ENCODE peak calls at places on chromosome 6, in four cellular contexts. One of them, this sample, is unnamed.

GRCh38 chr6:84260926-84261325 is 33.5 kb upstream of the CEP162 start:
- DNase-seq in body of pancreas: no peak
- DNase-seq in cardiac fibroblast: no peak
- DNase-seq in sigmoid colon: no peak
- DNase-seq in this sample: no peak

GRCh38 chr6:118372413-118372812 is 175.7 kb upstream of the PLN start:
- DNase-seq in body of pancreas: no peak
- DNase-seq in cardiac fibroblast: peak; percentile 42
- DNase-seq in sigmoid colon: no peak
- DNase-seq in this sample: no peak

GRCh38 chr6:125095501-125096301 is 57.9 kb upstream of the TPD52L1 start:
- DNase-seq in body of pancreas: no peak
- DNase-seq in cardiac fibroblast: peak; percentile 85
- DNase-seq in sigmoid colon: no peak
- DNase-seq in this sample: no peak

GRCh38 chr6:163955131-163955530 is 540.6 kb downstream of the QKI start:
- DNase-seq in body of pancreas: no peak
- DNase-seq in cardiac fibroblast: no peak
- DNase-seq in sigmoid colon: no peak
- DNase-seq in this sample: no peak

GRCh38 chr6:13715444-13715883 is 3.8 kb upstream of the RANBP9 start:
- DNase-seq in body of pancreas: no peak
- DNase-seq in cardiac fibroblast: no peak
- DNase-seq in sigmoid colon: no peak
- DNase-seq in this sample: no peak

GRCh38 chr6:47722178-47722577 is 23.8 kb downstream of the ADGRF4 start:
- DNase-seq in body of pancreas: no peak
- DNase-seq in cardiac fibroblast: no peak
- DNase-seq in sigmoid colon: no peak
- DNase-seq in this sample: no peak

GRCh38 chr6:136486357-136486756 is 63.9 kb downstream of the MAP7 start:
- DNase-seq in body of pancreas: no peak
- DNase-seq in cardiac fibroblast: no peak
- DNase-seq in sigmoid colon: no peak
- DNase-seq in this sample: no peak

GRCh38 chr6:79385893-79386292 is 151.3 kb downstream of the LCA5 start:
- DNase-seq in body of pancreas: no peak
- DNase-seq in cardiac fibroblast: peak; percentile 30
- DNase-seq in sigmoid colon: no peak
- DNase-seq in this sample: no peak

GRCh38 chr6:147507162-147508072 is 1.1 kb upstream of the SAMD5 start:
- DNase-seq in body of pancreas: no peak
- DNase-seq in cardiac fibroblast: peak; percentile 3
- DNase-seq in sigmoid colon: no peak
- DNase-seq in this sample: peak; percentile 65

GRCh38 chr6:117448011-117448410 is 22.3 kb upstream of the ROS1 start:
- DNase-seq in body of pancreas: no peak
- DNase-seq in cardiac fibroblast: no peak
- DNase-seq in sigmoid colon: no peak
- DNase-seq in this sample: no peak

GRCh38 chr6:28809947-28810654 is 113.7 kb downstream of the TRIM27 start:
- DNase-seq in body of pancreas: no peak
- DNase-seq in cardiac fibroblast: no peak
- DNase-seq in sigmoid colon: no peak
- DNase-seq in this sample: no peak

GRCh38 chr6:105911106-105911629 is 175.0 kb upstream of the PRDM1 start:
- DNase-seq in body of pancreas: peak; percentile 19
- DNase-seq in cardiac fibroblast: no peak
- DNase-seq in sigmoid colon: no peak
- DNase-seq in this sample: no peak

GRCh38 chr6:73565767-73566485 is 45.1 kb upstream of the EEF1A1 start:
- DNase-seq in body of pancreas: no peak
- DNase-seq in cardiac fibroblast: peak; percentile 12
- DNase-seq in sigmoid colon: no peak
- DNase-seq in this sample: no peak

GRCh38 chr6:125899726-125900182 is 56.8 kb upstream of the HINT3 start:
- DNase-seq in body of pancreas: no peak
- DNase-seq in cardiac fibroblast: no peak
- DNase-seq in sigmoid colon: no peak
- DNase-seq in this sample: no peak

GRCh38 chr6:146543211-146543939 is at the start of gene RAB32:
- DNase-seq in body of pancreas: peak; percentile 91
- DNase-seq in cardiac fibroblast: peak; percentile 98
- DNase-seq in sigmoid colon: peak; percentile 96
- DNase-seq in this sample: peak; percentile 98

GRCh38 chr6:130927305-130927704 is 100.1 kb downstream of the SMLR1 start:
- DNase-seq in body of pancreas: no peak
- DNase-seq in cardiac fibroblast: no peak
- DNase-seq in sigmoid colon: no peak
- DNase-seq in this sample: no peak

GRCh38 chr6:132713355-132714134 is at the start of gene VNN1:
- DNase-seq in body of pancreas: no peak
- DNase-seq in cardiac fibroblast: no peak
- DNase-seq in sigmoid colon: peak; percentile 74
- DNase-seq in this sample: no peak

GRCh38 chr6:34656378-34657036 is 40.1 kb downstream of the ILRUN start:
- DNase-seq in body of pancreas: peak; percentile 30
- DNase-seq in cardiac fibroblast: peak; percentile 54
- DNase-seq in sigmoid colon: no peak
- DNase-seq in this sample: no peak

GRCh38 chr6:119879731-119880130 is 530.2 kb upstream of the MAN1A1 start:
- DNase-seq in body of pancreas: no peak
- DNase-seq in cardiac fibroblast: no peak
- DNase-seq in sigmoid colon: no peak
- DNase-seq in this sample: no peak

GRCh38 chr6:162409986-162410715 is 317.4 kb downstream of the PRKN start:
- DNase-seq in body of pancreas: no peak
- DNase-seq in cardiac fibroblast: no peak
- DNase-seq in sigmoid colon: no peak
- DNase-seq in this sample: no peak

GRCh38 chr6:144316866-144317204 is 31.7 kb downstream of the UTRN start:
- DNase-seq in body of pancreas: no peak
- DNase-seq in cardiac fibroblast: no peak
- DNase-seq in sigmoid colon: no peak
- DNase-seq in this sample: no peak

GRCh38 chr6:33166811-33167210 is 25.5 kb downstream of the COL11A2 start:
- DNase-seq in body of pancreas: no peak
- DNase-seq in cardiac fibroblast: no peak
- DNase-seq in sigmoid colon: no peak
- DNase-seq in this sample: peak; percentile 49

GRCh38 chr6:87053312-87053711 is 41.6 kb downstream of the CGA start:
- DNase-seq in body of pancreas: no peak
- DNase-seq in cardiac fibroblast: no peak
- DNase-seq in sigmoid colon: no peak
- DNase-seq in this sample: no peak

GRCh38 chr6:75278474-75279077 is 6.0 kb downstream of the TMEM30A start:
- DNase-seq in body of pancreas: no peak
- DNase-seq in cardiac fibroblast: no peak
- DNase-seq in sigmoid colon: no peak
- DNase-seq in this sample: no peak

GRCh38 chr6:61953881-61954280 is 332.1 kb downstream of the KHDRBS2 start:
- DNase-seq in body of pancreas: no peak
- DNase-seq in cardiac fibroblast: no peak
- DNase-seq in sigmoid colon: no peak
- DNase-seq in this sample: no peak

GRCh38 chr6:30707281-30707850 is 9.7 kb downstream of the MDC1 start:
- DNase-seq in body of pancreas: no peak
- DNase-seq in cardiac fibroblast: no peak
- DNase-seq in sigmoid colon: no peak
- DNase-seq in this sample: no peak

GRCh38 chr6:111973897-111974639 is 79.8 kb upstream of the CCN6 start:
- DNase-seq in body of pancreas: no peak
- DNase-seq in cardiac fibroblast: peak; percentile 79
- DNase-seq in sigmoid colon: no peak
- DNase-seq in this sample: no peak

GRCh38 chr6:39314273-39314790 is at the start of gene KCNK17:
- DNase-seq in body of pancreas: no peak
- DNase-seq in cardiac fibroblast: no peak
- DNase-seq in sigmoid colon: no peak
- DNase-seq in this sample: no peak

GRCh38 chr6:30684386-30685156 is 1.9 kb downstream of the PPP1R18 start:
- DNase-seq in body of pancreas: no peak
- DNase-seq in cardiac fibroblast: peak; percentile 47
- DNase-seq in sigmoid colon: peak; percentile 85
- DNase-seq in this sample: peak; percentile 76

GRCh38 chr6:153947817-153948447 is 91.1 kb upstream of the OPRM1 start:
- DNase-seq in body of pancreas: peak; percentile 29
- DNase-seq in cardiac fibroblast: peak; percentile 37
- DNase-seq in sigmoid colon: no peak
- DNase-seq in this sample: no peak

GRCh38 chr6:12324096-12324495 is 33.9 kb downstream of the EDN1 start:
- DNase-seq in body of pancreas: no peak
- DNase-seq in cardiac fibroblast: peak; percentile 62
- DNase-seq in sigmoid colon: no peak
- DNase-seq in this sample: no peak

GRCh38 chr6:7865811-7866210 is 44.8 kb downstream of the TXNDC5 start:
- DNase-seq in body of pancreas: no peak
- DNase-seq in cardiac fibroblast: peak; percentile 39
- DNase-seq in sigmoid colon: no peak
- DNase-seq in this sample: no peak

GRCh38 chr6:36873612-36874011 is 991 bp downstream of the PPIL1 start:
- DNase-seq in body of pancreas: no peak
- DNase-seq in cardiac fibroblast: no peak
- DNase-seq in sigmoid colon: no peak
- DNase-seq in this sample: no peak
- H3K4me3 ChIP-seq in body of pancreas: peak overlapping the region; percentile 69
- H3K4me3 ChIP-seq in cardiac fibroblast: no peak overlapping the region
- H3K4me3 ChIP-seq in sigmoid colon: no peak overlapping the region
- H3K4me3 ChIP-seq in this sample: peak overlapping the region; percentile 93

GRCh38 chr6:1474205-1474604 is 84.8 kb downstream of the FOXF2 start:
- DNase-seq in body of pancreas: no peak
- DNase-seq in cardiac fibroblast: no peak
- DNase-seq in sigmoid colon: no peak
- DNase-seq in this sample: no peak
- TF ChIP-seq CTCF in body of pancreas: no peak
- TF ChIP-seq CTCF in cardiac fibroblast: no peak
- TF ChIP-seq CTCF in sigmoid colon: no peak
- TF ChIP-seq CTCF in this sample: no peak

DNA sequence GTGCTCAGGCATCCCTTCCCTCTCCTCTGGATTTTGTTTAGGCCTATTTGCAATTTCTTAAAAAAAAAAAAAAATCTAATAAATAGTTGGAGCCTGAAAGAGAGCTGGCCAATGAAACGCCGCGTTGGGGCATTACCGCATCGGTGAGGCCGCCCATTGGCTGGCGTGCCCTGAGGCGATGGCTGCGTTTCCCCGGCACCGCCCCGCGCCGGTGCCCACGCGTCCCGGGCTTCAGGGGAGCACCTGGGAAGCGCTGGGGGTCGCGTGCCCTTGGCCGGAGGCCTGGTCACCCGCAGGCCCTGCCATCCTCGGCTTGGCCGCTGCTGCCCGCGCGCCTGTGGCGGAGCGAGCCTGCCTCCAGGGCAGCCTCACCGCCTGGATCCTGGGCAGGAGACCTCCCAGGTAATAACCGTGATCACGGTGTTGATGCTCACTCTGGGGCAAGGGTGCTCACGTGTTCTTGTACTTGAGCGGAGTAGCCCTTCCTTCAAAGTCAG is 155.4 kb downstream of the NRN1 start:
- DNase-seq in body of pancreas: peak; percentile 57
- DNase-seq in cardiac fibroblast: peak; percentile 21
- DNase-seq in sigmoid colon: no peak
- DNase-seq in this sample: peak; percentile 87
- H3K4me3 ChIP-seq in body of pancreas: peak overlapping the region; percentile 29
- H3K4me3 ChIP-seq in cardiac fibroblast: no peak overlapping the region
- H3K4me3 ChIP-seq in sigmoid colon: no peak overlapping the region
- H3K4me3 ChIP-seq in this sample: peak overlapping the region; percentile 47

DNA sequence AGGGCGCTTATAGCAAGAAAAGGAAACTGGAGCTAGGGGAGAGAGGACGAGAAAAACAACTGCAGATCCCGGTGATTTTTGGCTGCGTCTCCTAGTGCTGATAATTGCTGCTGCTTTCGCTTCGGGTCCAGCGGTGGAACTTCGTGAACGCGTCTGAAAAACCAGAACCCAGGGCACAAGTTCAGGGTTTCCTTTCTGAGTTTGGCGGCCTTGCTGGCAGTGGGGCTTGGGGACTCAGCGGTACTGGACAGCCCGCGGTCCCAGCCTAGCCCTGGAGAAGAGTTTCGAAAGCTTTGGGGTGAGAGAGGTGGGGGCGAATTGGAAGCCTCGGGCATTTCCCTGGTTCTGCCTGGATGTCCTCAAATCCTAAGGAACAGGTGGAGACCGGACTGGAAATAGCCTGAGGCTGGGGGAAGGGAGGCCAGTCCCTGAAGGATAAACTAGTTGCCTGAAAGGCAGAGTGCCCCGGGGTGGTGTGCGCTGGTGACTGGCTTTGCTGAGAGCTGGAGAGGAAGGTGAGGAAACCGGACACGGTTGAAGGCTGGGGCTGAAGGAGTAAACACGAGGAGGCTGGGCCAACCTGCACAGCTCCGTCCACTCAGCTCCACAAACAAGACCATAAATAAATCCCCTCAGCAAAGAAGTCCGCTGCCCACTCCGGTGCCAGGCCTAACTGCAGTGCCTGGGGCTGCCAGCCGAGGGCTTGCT is 857 bp downstream of the GMPR start:
- DNase-seq in body of pancreas: peak; percentile 72
- DNase-seq in cardiac fibroblast: peak; percentile 39
- DNase-seq in sigmoid colon: peak; percentile 88
- DNase-seq in this sample: peak; percentile 87
- TF ChIP-seq CTCF in body of pancreas: no peak
- TF ChIP-seq CTCF in cardiac fibroblast: peak; percentile 11
- TF ChIP-seq CTCF in sigmoid colon: peak; percentile 28
- TF ChIP-seq CTCF in this sample: peak; percentile 58

GRCh38 chr6:2891768-2892170 is 11.3 kb downstream of the SERPINB9 start:
- DNase-seq in body of pancreas: no peak
- DNase-seq in cardiac fibroblast: no peak
- DNase-seq in sigmoid colon: no peak
- DNase-seq in this sample: no peak
- H3K4me3 ChIP-seq in body of pancreas: no peak overlapping the region
- H3K4me3 ChIP-seq in cardiac fibroblast: no peak overlapping the region
- H3K4me3 ChIP-seq in sigmoid colon: no peak overlapping the region
- H3K4me3 ChIP-seq in this sample: no peak overlapping the region

GRCh38 chr6:53894086-53894485 is 99.3 kb downstream of the LRRC1 start:
- DNase-seq in body of pancreas: no peak
- DNase-seq in cardiac fibroblast: peak; percentile 46
- DNase-seq in sigmoid colon: peak; percentile 75
- DNase-seq in this sample: no peak

GRCh38 chr6:53896237-53896636 is 101.4 kb downstream of the LRRC1 start:
- DNase-seq in body of pancreas: no peak
- DNase-seq in cardiac fibroblast: peak; percentile 60
- DNase-seq in sigmoid colon: no peak
- DNase-seq in this sample: no peak

GRCh38 chr6:53888931-53889330 is 94.1 kb downstream of the LRRC1 start:
- DNase-seq in body of pancreas: no peak
- DNase-seq in cardiac fibroblast: no peak
- DNase-seq in sigmoid colon: no peak
- DNase-seq in this sample: no peak

GRCh38 chr6:53887318-53887717 is 92.5 kb downstream of the LRRC1 start:
- DNase-seq in body of pancreas: no peak
- DNase-seq in cardiac fibroblast: no peak
- DNase-seq in sigmoid colon: no peak
- DNase-seq in this sample: no peak

GRCh38 chr6:53892707-53893106 is 97.9 kb downstream of the LRRC1 start:
- DNase-seq in body of pancreas: no peak
- DNase-seq in cardiac fibroblast: no peak
- DNase-seq in sigmoid colon: no peak
- DNase-seq in this sample: no peak
- TF ChIP-seq CTCF in body of pancreas: no peak
- TF ChIP-seq CTCF in cardiac fibroblast: no peak
- TF ChIP-seq CTCF in sigmoid colon: no peak
- TF ChIP-seq CTCF in this sample: no peak